ENCODE peak calls at places on chromosomes 5 and 9, in five cellular contexts. O is Panc1, M is SK-N-SH, Q is stomach, Y is HepG2. K is an unnamed sample.

GRCh38 chr5:9058161-9058560 is 487.7 kb downstream of the SEMA5A start:
- DNase-seq in O (no peak), M (no peak), Q (no peak), Y (no peak), K (no peak)

GRCh38 chr5:1542755-1543154 is 19.0 kb upstream of the LPCAT1 start:
- DNase-seq in O (peak), M (no peak), Q (peak), Y (no peak), K (no peak)

GRCh38 chr5:151686673-151687378 is at the start of gene SPARC:
- DNase-seq in O (no peak), M (peak), Q (no peak), Y (no peak), K (no peak)

GRCh38 chr9:88092699-88093359 is 45.4 kb downstream of the SPATA31C2 start:
- DNase-seq in O (no peak), M (no peak), Q (no peak), Y (no peak), K (no peak)

GRCh38 chr5:114782217-114782616 is 387.5 kb downstream of the TRIM36 start:
- DNase-seq in O (no peak), M (no peak), Q (no peak), Y (no peak), K (no peak)

GRCh38 chr9:133147412-133148271 is 16.1 kb downstream of the GBGT1 start:
- DNase-seq in O (peak), M (peak), Q (peak), Y (peak), K (peak)

GRCh38 chr5:374631-375335 is 53.3 kb downstream of the AHRR start:
- DNase-seq in O (no peak), M (peak), Q (no peak), Y (no peak), K (peak)

GRCh38 chr5:149397530-149397929 is 18.4 kb upstream of the IL17B start:
- DNase-seq in O (no peak), M (no peak), Q (no peak), Y (no peak), K (no peak)

GRCh38 chr9:2174321-2174720 is 159.2 kb downstream of the SMARCA2 start:
- DNase-seq in O (no peak), M (no peak), Q (no peak), Y (no peak), K (no peak)

GRCh38 chr9:109542922-109543321 is 44.8 kb upstream of the PTPN3 start:
- DNase-seq in O (no peak), M (no peak), Q (no peak), Y (no peak), K (no peak)

DNA sequence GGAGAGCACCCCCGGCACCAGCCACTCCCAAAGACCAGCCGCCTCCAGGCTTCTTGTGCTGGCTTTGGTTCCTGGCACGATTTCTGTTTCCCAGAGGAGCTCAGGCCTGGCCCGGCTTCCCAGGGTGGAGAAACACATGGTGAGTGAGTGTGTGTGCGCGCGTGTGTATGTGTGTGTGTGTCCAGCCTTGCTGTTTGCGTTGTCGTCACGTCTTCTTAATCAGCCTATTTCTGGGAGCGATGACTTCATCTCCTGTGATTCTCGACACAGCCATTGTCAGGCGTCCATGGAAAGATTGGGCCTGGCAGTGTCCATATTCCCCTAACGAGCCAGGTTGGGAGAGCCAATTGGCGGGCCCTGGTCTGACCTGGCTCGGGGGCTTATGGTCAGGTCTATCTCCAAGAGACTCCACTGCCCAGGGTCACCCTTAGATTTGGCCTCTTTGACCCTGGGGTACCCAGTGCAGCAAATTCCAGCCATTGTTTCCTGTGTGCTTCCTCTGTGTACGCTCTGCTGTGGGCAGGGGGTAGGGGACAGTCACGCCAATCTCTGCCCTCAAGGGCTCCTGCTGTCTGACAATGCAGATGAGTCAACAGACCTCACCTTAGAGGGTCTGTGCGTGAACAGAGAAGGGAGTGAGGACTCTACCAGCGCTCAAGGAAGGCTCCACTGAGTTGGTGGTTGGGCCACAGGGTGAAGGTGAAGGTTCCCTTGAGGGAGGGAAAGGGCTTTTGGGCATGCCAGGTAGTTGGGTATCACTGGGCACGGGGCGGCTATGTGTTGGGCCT is 73.8 kb downstream of the DAB2IP start:
- DNase-seq in O (no peak), M (no peak), Q (peak), Y (no peak), K (no peak)
- TF ChIP-seq POLR2AphosphoS5 in O (no peak), M (no peak), Q (peak), Y (no peak), K (peak)

DNA sequence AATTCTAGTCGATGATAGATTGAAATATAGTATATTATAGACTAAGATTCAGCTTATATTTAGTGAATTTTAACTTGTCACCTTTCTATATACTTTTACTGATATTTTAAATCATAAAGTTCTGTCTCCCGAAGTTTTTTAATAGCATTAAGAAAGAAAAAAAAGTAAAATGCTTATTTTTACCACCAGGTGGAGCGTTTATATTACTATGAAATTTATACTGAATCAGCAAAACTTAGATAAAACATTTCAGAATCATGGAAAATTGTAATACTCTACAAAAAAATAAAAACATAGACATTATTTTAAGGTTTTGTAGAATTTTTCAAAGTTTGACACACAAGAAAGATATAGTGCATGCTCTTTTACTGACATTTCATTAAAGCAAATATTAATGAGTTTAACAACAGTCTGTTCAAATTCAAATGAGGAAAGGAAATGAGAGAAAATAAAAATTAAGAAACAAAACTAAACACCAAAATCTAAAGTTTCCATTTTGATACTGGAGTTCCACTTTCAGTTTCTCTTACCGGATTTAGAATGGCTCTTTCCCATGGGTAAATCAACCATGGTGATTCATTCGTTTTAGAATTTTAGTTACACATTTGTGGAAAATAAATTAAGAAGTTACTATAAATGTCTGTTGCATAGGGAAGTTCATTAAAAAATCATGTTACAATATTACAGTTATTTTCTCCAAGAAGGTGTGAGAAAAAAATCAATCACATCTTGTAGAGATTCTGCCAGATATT is 1035.3 kb downstream of the CDH12 start:
- DNase-seq in O (no peak), M (no peak), Q (no peak), Y (no peak), K (no peak)
- TF ChIP-seq CTCF in O (no peak), M (peak), Q (no peak), Y (no peak), K (peak)

DNA sequence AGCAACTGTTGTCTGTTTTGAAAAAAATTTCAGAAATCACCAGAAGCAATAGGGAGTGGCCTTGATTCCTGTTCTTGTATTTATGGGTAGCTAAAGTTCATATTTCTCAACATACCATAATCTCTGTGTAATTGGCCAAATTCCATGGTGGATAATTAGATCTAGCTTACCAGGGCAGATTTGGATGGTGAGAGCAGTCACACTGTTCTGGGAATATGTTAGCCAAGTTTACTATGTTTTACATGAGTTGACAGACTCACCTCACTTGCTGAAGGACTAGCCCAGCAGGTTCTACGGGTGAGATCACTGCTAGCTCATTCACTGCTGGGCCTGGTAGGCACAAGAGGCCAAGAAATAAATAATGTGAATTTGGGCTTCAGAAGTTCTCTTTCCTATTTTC is 32.7 kb upstream of the CDKN2B start:
- DNase-seq in O (no peak), M (no peak), Q (peak), Y (no peak), K (no peak)
- TF ChIP-seq POLR2AphosphoS5 in O (no peak), M (no peak), Q (peak), Y (no peak), K (no peak)

DNA sequence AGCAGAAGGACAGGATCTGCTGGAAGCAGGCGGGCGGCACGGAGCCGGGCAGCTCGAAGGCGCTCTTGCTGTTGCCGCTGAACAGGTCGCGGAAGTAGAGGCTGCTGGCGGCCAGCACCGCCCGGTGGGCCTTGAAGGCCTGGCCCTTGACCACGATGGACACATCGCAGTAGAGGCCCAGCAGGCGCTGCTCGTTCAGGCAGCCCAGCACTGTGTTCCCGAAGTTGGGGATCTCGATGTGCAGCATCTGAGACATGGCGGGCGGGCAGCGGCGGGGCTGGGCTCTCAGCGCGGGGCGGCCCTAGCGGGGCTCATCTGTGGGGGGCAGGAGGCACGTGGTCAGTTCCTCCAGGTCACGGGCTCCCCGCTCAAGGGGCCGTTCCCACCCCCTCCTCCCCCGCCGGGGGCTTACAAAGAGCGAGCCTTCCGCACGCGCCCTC is 44.8 kb downstream of the NACC2 start:
- DNase-seq in O (no peak), M (no peak), Q (no peak), Y (no peak), K (no peak)
- TF ChIP-seq CTCF in O (no peak), M (no peak), Q (no peak), Y (no peak), K (no peak)

DNA sequence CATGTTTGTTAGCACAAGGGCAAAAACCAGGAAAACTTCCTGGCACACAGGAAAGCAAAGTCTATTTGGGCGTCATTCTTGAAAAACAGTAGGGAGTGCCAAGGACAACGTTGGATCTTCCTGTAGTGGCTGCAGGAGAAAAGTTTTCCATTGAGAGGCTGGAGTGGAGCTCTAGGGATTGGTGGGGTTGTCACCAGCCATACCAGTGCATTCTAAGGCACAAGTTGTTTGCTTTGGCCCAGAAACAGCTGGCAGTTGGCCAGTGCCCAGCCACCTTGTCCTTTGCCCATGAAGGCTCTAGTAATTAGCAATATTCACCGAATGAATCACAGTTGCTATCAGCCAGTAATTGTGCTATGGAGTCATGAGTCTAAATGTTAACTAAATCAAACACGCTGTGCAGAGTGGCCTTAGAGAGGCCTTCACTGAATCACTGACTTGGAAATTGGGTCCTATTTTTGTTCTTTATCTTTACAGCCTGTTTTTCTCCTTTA is 26.4 kb downstream of the TNFSF15 start:
- DNase-seq in O (peak), M (no peak), Q (peak), Y (no peak), K (no peak)
- TF ChIP-seq POLR2AphosphoS5 in O (no peak), M (no peak), Q (peak), Y (no peak), K (no peak)

GRCh38 chr9:79955300-79955699 is 383.5 kb downstream of the TLE4 start:
- DNase-seq in O (no peak), M (no peak), Q (no peak), Y (no peak), K (no peak)
- TF ChIP-seq CTCF in O (no peak), M (peak), Q (no peak), Y (peak), K (peak)

DNA sequence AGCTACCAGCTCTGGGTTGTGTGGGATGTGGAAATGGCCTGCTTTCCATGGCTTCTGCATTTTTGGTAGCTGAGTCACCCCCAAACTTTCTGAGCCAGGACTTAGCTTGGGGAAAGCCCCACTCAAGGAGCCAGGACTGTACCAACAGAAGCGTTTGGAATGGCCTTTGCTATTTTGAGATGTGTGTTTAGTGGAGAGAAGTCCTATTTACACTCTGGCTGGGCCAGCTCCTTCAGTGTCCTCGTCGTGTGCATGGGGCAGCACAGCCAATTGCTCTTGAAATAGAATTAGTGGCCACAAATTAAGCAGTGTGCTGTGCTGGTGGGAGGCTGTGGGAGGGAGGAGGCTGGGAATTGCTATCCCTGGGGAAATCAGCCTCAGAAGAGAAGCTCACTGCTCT is 51.6 kb downstream of the ENTREP1 start:
- DNase-seq in O (no peak), M (no peak), Q (peak), Y (no peak), K (no peak)
- TF ChIP-seq POLR2AphosphoS5 in O (no peak), M (no peak), Q (peak), Y (no peak), K (no peak)